ENCODE peak calls at places on chromosomes 1 and 21, in seven cellular contexts. M, S, P, O, L, R and A are unnamed samples.

GRCh38 chr1:108860190-108860907 is 3.5 kb upstream of the AKNAD1 start:
- DNase-seq in M (no peak), S (no peak), P (no peak), O (no peak), L (no peak), R (no peak), A (no peak)

GRCh38 chr1:151720190-151720953 is 950 bp upstream of the RIIAD1 start:
- DNase-seq in M (peak; percentile 27), S (no peak), P (no peak), O (peak; percentile 64), L (peak; percentile 42), R (no peak), A (no peak)

GRCh38 chr1:96191165-96191564 is 530.4 kb upstream of the PTBP2 start:
- DNase-seq in M (no peak), S (no peak), P (no peak), O (no peak), L (no peak), R (no peak), A (no peak)

GRCh38 chr1:38279148-38279547 is 232.6 kb upstream of the POU3F1 start:
- DNase-seq in M (no peak), S (no peak), P (no peak), O (no peak), L (no peak), R (no peak), A (no peak)

GRCh38 chr1:46489638-46490602 is at the start of gene DMBX1:
- DNase-seq in M (peak; percentile 57), S (peak; percentile 16), P (peak; percentile 2), O (peak; percentile 88), L (peak; percentile 11), R (peak; percentile 65), A (peak; percentile 46)

GRCh38 chr1:48572632-48573258 is 100.7 kb upstream of the SPATA6 start:
- DNase-seq in M (peak; percentile 37), S (peak; percentile 25), P (peak; percentile 74), O (peak; percentile 20), L (peak; percentile 53), R (peak; percentile 17), A (peak; percentile 24)

GRCh38 chr21:36260030-36260787 is 59.8 kb upstream of the MORC3 start:
- DNase-seq in M (peak; percentile 72), S (peak; percentile 71), P (peak; percentile 81), O (peak; percentile 70), L (peak; percentile 70), R (peak; percentile 69), A (peak; percentile 48)

GRCh38 chr1:1178794-1179331 is 5.2 kb downstream of the TTLL10 start:
- DNase-seq in M (no peak), S (no peak), P (no peak), O (no peak), L (no peak), R (no peak), A (no peak)

GRCh38 chr1:25556791-25557476 is 13.5 kb downstream of the LDLRAP1 start:
- DNase-seq in M (peak; percentile 44), S (peak; percentile 80), P (no peak), O (peak; percentile 40), L (peak; percentile 67), R (peak; percentile 74), A (peak; percentile 72)

GRCh38 chr1:206472454-206472853 is 2.2 kb downstream of the IKBKE start:
- DNase-seq in M (peak; percentile 60), S (peak; percentile 92), P (no peak), O (peak; percentile 71), L (peak; percentile 96), R (no peak), A (no peak)

GRCh38 chr1:179327679-179328078 is 34.1 kb downstream of the SOAT1 start:
- DNase-seq in M (no peak), S (no peak), P (no peak), O (no peak), L (peak; percentile 62), R (no peak), A (no peak)

GRCh38 chr1:67430358-67431155 is at the start of gene SERBP1:
- DNase-seq in M (peak; percentile 97), S (peak; percentile 98), P (peak; percentile 97), O (peak; percentile 95), L (peak; percentile 97), R (peak; percentile 97), A (peak; percentile 95)

GRCh38 chr1:61534847-61535246 is 190.1 kb downstream of the TM2D1 start:
- DNase-seq in M (no peak), S (no peak), P (no peak), O (no peak), L (no peak), R (no peak), A (no peak)

GRCh38 chr1:43509007-43509739 is 21.5 kb upstream of the PTPRF start:
- DNase-seq in M (no peak), S (no peak), P (peak; percentile 52), O (no peak), L (peak; percentile 12), R (no peak), A (peak; percentile 62)